ENCODE peak calls at places on chromosomes 12 and 14, in six cellular contexts. J is GM12878, N is PC-9, A is ovary, S is fibroblast of pulmonary artery, U is SK-N-SH. D is an unnamed sample.

GRCh38 chr14:45251912-45252311 is 1.1 kb downstream of the MIS18BP1 start:
- DNase-seq in J (peak), N (no peak), A (no peak), S (peak), U (peak), D (no peak)

GRCh38 chr14:41972531-41972930 is 365.9 kb downstream of the LRFN5 start:
- DNase-seq in J (no peak), N (no peak), A (no peak), S (no peak), U (no peak), D (no peak)

GRCh38 chr14:89600950-89601826 is 184.2 kb upstream of the FOXN3 start:
- DNase-seq in J (no peak), N (no peak), A (no peak), S (peak), U (no peak), D (no peak)

GRCh38 chr14:83006071-83006670 is 1472.5 kb upstream of the SEL1L start:
- DNase-seq in J (no peak), N (no peak), A (no peak), S (no peak), U (no peak), D (no peak)

GRCh38 chr14:65103150-65103760 is 938 bp upstream of the MAX start:
- DNase-seq in J (no peak), N (peak), A (no peak), S (peak), U (peak), D (no peak)

GRCh38 chr14:67487937-67488893 is at the start of gene TMEM229B:
- DNase-seq in J (peak), N (no peak), A (no peak), S (no peak), U (no peak), D (no peak)

GRCh38 chr12:121538699-121539061 is 42.1 kb downstream of the KDM2B start:
- DNase-seq in J (no peak), N (peak), A (no peak), S (no peak), U (no peak), D (no peak)

GRCh38 chr12:116650585-116650984 is 87.3 kb downstream of the SPRING1 start:
- DNase-seq in J (no peak), N (no peak), A (no peak), S (no peak), U (no peak), D (no peak)

GRCh38 chr12:47825239-47825639 is 5.5 kb upstream of the HDAC7 start:
- DNase-seq in J (no peak), N (peak), A (peak), S (no peak), U (no peak), D (no peak)

DNA sequence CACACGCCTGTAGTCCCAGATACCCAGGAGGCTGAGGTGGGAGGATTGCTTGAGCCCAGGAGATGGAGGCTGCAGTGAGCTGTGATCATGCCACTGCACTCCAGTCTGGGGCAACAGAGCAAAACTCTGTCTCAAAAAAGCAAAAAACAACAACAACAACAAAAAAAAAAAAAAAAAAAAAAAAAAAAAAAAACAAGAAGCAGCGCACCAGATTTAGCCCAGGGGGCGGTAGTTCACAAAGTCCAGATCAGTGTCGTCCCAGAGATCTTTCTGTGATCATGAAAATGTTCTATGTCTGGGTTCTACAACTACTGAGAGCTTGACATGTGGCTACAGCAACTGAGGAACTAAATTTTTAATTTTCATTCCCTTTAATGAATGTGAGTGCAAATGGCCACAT is 27.4 kb downstream of the OAS2 start:
- DNase-seq in J (no peak), N (no peak), A (no peak), S (peak), U (peak), D (no peak)
- TF ChIP-seq CTCF in J (peak), N (peak), A (no peak), S (peak), U (peak), D (peak)

DNA sequence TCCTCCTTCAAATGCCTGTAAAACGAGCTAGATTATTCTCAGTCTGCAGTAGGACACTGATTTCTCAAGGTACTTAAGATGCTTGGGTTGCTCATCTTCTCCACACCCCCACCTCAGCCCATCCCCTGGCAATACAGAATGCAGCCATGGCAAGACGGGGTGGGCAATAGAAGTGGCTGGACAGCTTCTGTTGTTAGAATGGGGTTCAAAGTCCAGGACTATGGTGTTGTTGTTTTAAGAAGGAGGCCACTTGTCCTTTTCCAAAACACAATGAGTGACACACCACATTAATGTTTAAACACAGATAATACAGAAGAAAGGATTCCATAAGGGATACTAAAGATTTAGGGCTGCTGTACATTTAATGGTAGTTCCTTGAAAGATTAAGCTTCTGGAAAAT is 188.9 kb upstream of the BCL2L14 start:
- DNase-seq in J (no peak), N (no peak), A (no peak), S (no peak), U (no peak), D (no peak)
- H3K4me3 ChIP-seq in J (peak), N (no peak), A (no peak), S (no peak), U (no peak), D (no peak)

DNA sequence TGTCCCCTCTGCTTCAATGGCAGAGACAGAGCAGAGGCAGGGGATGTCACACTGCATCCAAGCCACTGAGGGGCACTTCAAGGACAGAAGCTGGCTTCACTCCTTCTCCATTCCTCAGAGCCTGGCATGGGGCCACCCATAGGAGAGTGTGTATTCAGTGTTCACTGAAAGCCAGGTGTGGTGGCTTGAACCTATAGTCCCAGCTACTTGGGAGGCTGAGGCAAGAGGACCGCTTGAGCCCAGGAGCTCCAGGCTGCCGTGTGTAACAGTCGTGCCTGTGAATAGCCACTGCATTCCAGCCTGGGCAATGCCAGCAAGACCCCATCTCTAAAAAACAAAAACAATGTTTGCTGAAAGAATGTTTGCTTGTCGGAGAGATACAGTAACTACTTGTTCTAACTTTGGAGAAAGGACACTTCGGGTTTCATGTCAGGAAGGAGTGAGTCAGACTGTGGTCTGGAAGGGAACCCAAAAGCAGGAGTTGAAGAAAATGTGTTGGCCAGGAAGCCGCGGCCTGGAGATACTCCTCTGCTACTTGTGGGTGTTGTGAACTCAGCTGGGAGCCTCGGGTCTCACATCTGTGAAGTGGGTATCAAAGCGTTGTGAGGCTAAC is 43.4 kb downstream of the ELK3 start:
- DNase-seq in J (no peak), N (peak), A (peak), S (peak), U (no peak), D (peak)
- TF ChIP-seq CTCF in J (no peak), N (no peak), A (no peak), S (no peak), U (peak), D (no peak)

GRCh38 chr14:50532502-50533313 is at the start of gene MAP4K5:
- DNase-seq in J (peak), N (peak), A (peak), S (peak), U (peak), D (no peak)

GRCh38 chr14:50533806-50534205 is 1.4 kb upstream of the MAP4K5 start:
- DNase-seq in J (no peak), N (no peak), A (no peak), S (no peak), U (no peak), D (no peak)

GRCh38 chr14:50534998-50535397 is 2.6 kb upstream of the MAP4K5 start:
- DNase-seq in J (no peak), N (no peak), A (no peak), S (no peak), U (no peak), D (no peak)

GRCh38 chr14:50531595-50532501 is 521 bp downstream of the MAP4K5 start:
- DNase-seq in J (no peak), N (peak), A (peak), S (peak), U (peak), D (no peak)

GRCh38 chr14:50533314-50533705 is 941 bp upstream of the MAP4K5 start:
- DNase-seq in J (no peak), N (no peak), A (no peak), S (no peak), U (no peak), D (no peak)
- H3K4me3 ChIP-seq in J (peak), N (peak), A (no peak), S (no peak), U (no peak), D (no peak)

GRCh38 chr12:24778486-24779304 is 170.2 kb downstream of the BCAT1 start:
- DNase-seq in J (peak), N (no peak), A (no peak), S (peak), U (peak), D (no peak)
- TF ChIP-seq CTCF in J (peak), N (peak), A (no peak), S (peak), U (peak), D (peak)